ENCODE peak calls at places on chromosomes 2 and 18, in four cellular contexts. One of them, this sample, is unnamed.

GRCh38 chr2:3142210-3142609 is 235.4 kb downstream of the EIPR1 start:
- DNase-seq in stimulated activated CD8-positive, alpha-beta memory T cell treated with anti-CD3 and anti-CD28 coated beads, Interleukin-7, amount 100 ng/mL, for 24 hours: no peak
- DNase-seq in MV-4-11: no peak
- DNase-seq in NCI-H748 treated with DMSO at 0.1 percent for 48 hours: no peak
- DNase-seq in this sample: no peak

GRCh38 chr2:18924905-18925691 is 335.7 kb upstream of the NT5C1B start:
- DNase-seq in stimulated activated CD8-positive, alpha-beta memory T cell treated with anti-CD3 and anti-CD28 coated beads, Interleukin-7, amount 100 ng/mL, for 24 hours: no peak
- DNase-seq in MV-4-11: no peak
- DNase-seq in NCI-H748 treated with DMSO at 0.1 percent for 48 hours: no peak
- DNase-seq in this sample: no peak

GRCh38 chr2:203567786-203568185 is 32.7 kb upstream of the RAPH1 start:
- DNase-seq in stimulated activated CD8-positive, alpha-beta memory T cell treated with anti-CD3 and anti-CD28 coated beads, Interleukin-7, amount 100 ng/mL, for 24 hours: no peak
- DNase-seq in MV-4-11: peak; percentile 42
- DNase-seq in NCI-H748 treated with DMSO at 0.1 percent for 48 hours: no peak
- DNase-seq in this sample: no peak

GRCh38 chr2:239319261-239319661 is 81.6 kb downstream of the HDAC4 start:
- DNase-seq in stimulated activated CD8-positive, alpha-beta memory T cell treated with anti-CD3 and anti-CD28 coated beads, Interleukin-7, amount 100 ng/mL, for 24 hours: no peak
- DNase-seq in MV-4-11: peak; percentile 56
- DNase-seq in NCI-H748 treated with DMSO at 0.1 percent for 48 hours: no peak
- DNase-seq in this sample: no peak

GRCh38 chr18:55179460-55180195 is 220.4 kb upstream of the CCDC68 start:
- DNase-seq in stimulated activated CD8-positive, alpha-beta memory T cell treated with anti-CD3 and anti-CD28 coated beads, Interleukin-7, amount 100 ng/mL, for 24 hours: no peak
- DNase-seq in MV-4-11: no peak
- DNase-seq in NCI-H748 treated with DMSO at 0.1 percent for 48 hours: no peak
- DNase-seq in this sample: no peak

GRCh38 chr2:216664593-216665034 is 30.7 kb downstream of the IGFBP5 start:
- DNase-seq in stimulated activated CD8-positive, alpha-beta memory T cell treated with anti-CD3 and anti-CD28 coated beads, Interleukin-7, amount 100 ng/mL, for 24 hours: no peak
- DNase-seq in MV-4-11: no peak
- DNase-seq in NCI-H748 treated with DMSO at 0.1 percent for 48 hours: no peak
- DNase-seq in this sample: no peak

GRCh38 chr2:170739048-170739447 is 23.9 kb downstream of the SP5 start:
- DNase-seq in stimulated activated CD8-positive, alpha-beta memory T cell treated with anti-CD3 and anti-CD28 coated beads, Interleukin-7, amount 100 ng/mL, for 24 hours: no peak
- DNase-seq in MV-4-11: no peak
- DNase-seq in NCI-H748 treated with DMSO at 0.1 percent for 48 hours: no peak
- DNase-seq in this sample: no peak

GRCh38 chr2:65663831-65664407 is 231.5 kb upstream of the SPRED2 start:
- DNase-seq in stimulated activated CD8-positive, alpha-beta memory T cell treated with anti-CD3 and anti-CD28 coated beads, Interleukin-7, amount 100 ng/mL, for 24 hours: no peak
- DNase-seq in MV-4-11: no peak
- DNase-seq in NCI-H748 treated with DMSO at 0.1 percent for 48 hours: no peak
- DNase-seq in this sample: no peak

GRCh38 chr2:11764359-11764758 is 17.9 kb downstream of the LPIN1 start:
- DNase-seq in stimulated activated CD8-positive, alpha-beta memory T cell treated with anti-CD3 and anti-CD28 coated beads, Interleukin-7, amount 100 ng/mL, for 24 hours: no peak
- DNase-seq in MV-4-11: no peak
- DNase-seq in NCI-H748 treated with DMSO at 0.1 percent for 48 hours: no peak
- DNase-seq in this sample: no peak

GRCh38 chr2:216425008-216425780 is 12.9 kb downstream of the SMARCAL1 start:
- DNase-seq in stimulated activated CD8-positive, alpha-beta memory T cell treated with anti-CD3 and anti-CD28 coated beads, Interleukin-7, amount 100 ng/mL, for 24 hours: no peak
- DNase-seq in MV-4-11: no peak
- DNase-seq in NCI-H748 treated with DMSO at 0.1 percent for 48 hours: no peak
- DNase-seq in this sample: no peak

GRCh38 chr2:212737773-212738172 is 199.2 kb upstream of the ERBB4 start:
- DNase-seq in stimulated activated CD8-positive, alpha-beta memory T cell treated with anti-CD3 and anti-CD28 coated beads, Interleukin-7, amount 100 ng/mL, for 24 hours: no peak
- DNase-seq in MV-4-11: no peak
- DNase-seq in NCI-H748 treated with DMSO at 0.1 percent for 48 hours: no peak
- DNase-seq in this sample: no peak

GRCh38 chr2:107809835-107810234 is 16.9 kb upstream of the RGPD4 start:
- DNase-seq in stimulated activated CD8-positive, alpha-beta memory T cell treated with anti-CD3 and anti-CD28 coated beads, Interleukin-7, amount 100 ng/mL, for 24 hours: no peak
- DNase-seq in MV-4-11: no peak
- DNase-seq in NCI-H748 treated with DMSO at 0.1 percent for 48 hours: no peak
- DNase-seq in this sample: no peak

GRCh38 chr2:64361151-64361938 is 92.6 kb upstream of the LGALSL start:
- DNase-seq in stimulated activated CD8-positive, alpha-beta memory T cell treated with anti-CD3 and anti-CD28 coated beads, Interleukin-7, amount 100 ng/mL, for 24 hours: no peak
- DNase-seq in MV-4-11: no peak
- DNase-seq in NCI-H748 treated with DMSO at 0.1 percent for 48 hours: no peak
- DNase-seq in this sample: no peak

GRCh38 chr2:165927774-165928173 is 25.8 kb downstream of the TTC21B start:
- DNase-seq in stimulated activated CD8-positive, alpha-beta memory T cell treated with anti-CD3 and anti-CD28 coated beads, Interleukin-7, amount 100 ng/mL, for 24 hours: no peak
- DNase-seq in MV-4-11: no peak
- DNase-seq in NCI-H748 treated with DMSO at 0.1 percent for 48 hours: no peak
- DNase-seq in this sample: no peak